ENCODE peak calls at places on chromosome 2, in four cellular contexts. One of them, this sample, is unnamed.
A peak's percentile ranks its signal among the peaks of the same experiment; 100 is the strongest.

GRCh38 chr2:25936889-25937545 is 45.3 kb downstream of the KIF3C start:
- DNase-seq in nephron progenitor cell: no peak
- DNase-seq in T-helper 9 cell: no peak
- DNase-seq in iris pigment epithelial cell: peak; percentile 36
- DNase-seq in this sample: no peak

GRCh38 chr2:191114403-191114886 is 36.3 kb downstream of the STAT4 start:
- DNase-seq in nephron progenitor cell: no peak
- DNase-seq in T-helper 9 cell: peak; percentile 6
- DNase-seq in iris pigment epithelial cell: peak; percentile 33
- DNase-seq in this sample: no peak

GRCh38 chr2:164897521-164898260 is 56.1 kb upstream of the COBLL1 start:
- DNase-seq in nephron progenitor cell: no peak
- DNase-seq in T-helper 9 cell: no peak
- DNase-seq in iris pigment epithelial cell: no peak
- DNase-seq in this sample: no peak

GRCh38 chr2:109406301-109406700 is 207.5 kb downstream of the SEPTIN10 start:
- DNase-seq in nephron progenitor cell: no peak
- DNase-seq in T-helper 9 cell: no peak
- DNase-seq in iris pigment epithelial cell: no peak
- DNase-seq in this sample: no peak

GRCh38 chr2:149146876-149147275 is 108.4 kb downstream of the LYPD6B start:
- DNase-seq in nephron progenitor cell: no peak
- DNase-seq in T-helper 9 cell: no peak
- DNase-seq in iris pigment epithelial cell: no peak
- DNase-seq in this sample: no peak

GRCh38 chr2:67628892-67629291 is 231.8 kb downstream of the ETAA1 start:
- DNase-seq in nephron progenitor cell: no peak
- DNase-seq in T-helper 9 cell: no peak
- DNase-seq in iris pigment epithelial cell: no peak
- DNase-seq in this sample: no peak

GRCh38 chr2:233867993-233868532 is at the start of gene MSL3B:
- DNase-seq in nephron progenitor cell: peak; percentile 49
- DNase-seq in T-helper 9 cell: peak; percentile 35
- DNase-seq in iris pigment epithelial cell: peak; percentile 40
- DNase-seq in this sample: peak; percentile 58

GRCh38 chr2:121502246-121502645 is 28.4 kb upstream of the RNU4ATAC start:
- DNase-seq in nephron progenitor cell: no peak
- DNase-seq in T-helper 9 cell: no peak
- DNase-seq in iris pigment epithelial cell: peak; percentile 85
- DNase-seq in this sample: no peak

GRCh38 chr2:1136807-1137663 is 186.4 kb downstream of the SNTG2 start:
- DNase-seq in nephron progenitor cell: no peak
- DNase-seq in T-helper 9 cell: no peak
- DNase-seq in iris pigment epithelial cell: no peak
- DNase-seq in this sample: no peak

GRCh38 chr2:192253692-192254091 is 59.0 kb upstream of the TMEFF2 start:
- DNase-seq in nephron progenitor cell: no peak
- DNase-seq in T-helper 9 cell: no peak
- DNase-seq in iris pigment epithelial cell: no peak
- DNase-seq in this sample: no peak

GRCh38 chr2:199747427-199747826 is 103.6 kb downstream of the FTCDNL1 start:
- DNase-seq in nephron progenitor cell: no peak
- DNase-seq in T-helper 9 cell: no peak
- DNase-seq in iris pigment epithelial cell: no peak
- DNase-seq in this sample: no peak

GRCh38 chr2:181407171-181407570 is 50.0 kb upstream of the ITGA4 start:
- DNase-seq in nephron progenitor cell: no peak
- DNase-seq in T-helper 9 cell: no peak
- DNase-seq in iris pigment epithelial cell: peak; percentile 10
- DNase-seq in this sample: no peak

GRCh38 chr2:172223601-172224054 is 120.9 kb upstream of the DLX2 start:
- DNase-seq in nephron progenitor cell: no peak
- DNase-seq in T-helper 9 cell: no peak
- DNase-seq in iris pigment epithelial cell: no peak
- DNase-seq in this sample: no peak

This sample was measured in CD4-positive, alpha-beta T cell.